ENCODE peak calls at places on chromosomes 7 and 10, in ten cellular contexts. X, D, F, N, S, M, U, I, Q and Y are unnamed samples.
A peak's percentile ranks its signal among the peaks of the same experiment; 100 is the strongest.

GRCh38 chr7:6619961-6620360 is 4.6 kb downstream of the ZNF853 start:
- DNase-seq in X (no peak), I (no peak), U (no peak), M (no peak), N (no peak), S (no peak), Q (no peak), F (no peak), D (no peak), Y (no peak)

GRCh38 chr7:75971961-75972763 is 22.2 kb downstream of the TMEM120A start:
- DNase-seq in N (no peak), X (no peak), D (no peak), F (no peak), Q (no peak), U (no peak), M (no peak), S (peak; percentile 28), I (peak; percentile 5), Y (no peak)

GRCh38 chr7:9507281-9507680 is 1073.9 kb downstream of the NXPH1 start:
- DNase-seq in S (no peak), U (no peak), D (no peak), N (no peak), F (no peak), X (no peak), M (no peak), Q (no peak), I (no peak), Y (no peak)

GRCh38 chr7:107982918-107983389 is 20.0 kb downstream of the LAMB1 start:
- DNase-seq in D (no peak), Q (no peak), N (no peak), U (no peak), S (peak; percentile 18), X (no peak), I (no peak), F (no peak), M (no peak), Y (no peak)

GRCh38 chr7:29988391-29989256 is 977 bp downstream of the SCRN1 start:
- DNase-seq in M (peak; percentile 3), X (no peak), S (peak; percentile 27), I (peak; percentile 58), F (peak; percentile 87), Q (peak; percentile 62), D (no peak), U (peak; percentile 7), N (peak; percentile 10), Y (peak; percentile 76)

GRCh38 chr10:71039551-71039950 is 151.2 kb upstream of the PCBD1 start:
- DNase-seq in I (no peak), X (no peak), Q (no peak), D (no peak), N (no peak), F (no peak), M (no peak), U (no peak), S (no peak), Y (no peak)

GRCh38 chr7:4653771-4654170 is 28.3 kb upstream of the FOXK1 start:
- DNase-seq in U (no peak), D (no peak), S (no peak), M (no peak), F (no peak), Q (no peak), X (no peak), N (no peak), I (no peak), Y (no peak)

GRCh38 chr7:129218514-129219036 is 6.3 kb upstream of the AHCYL2 start:
- DNase-seq in X (peak; percentile 68), D (peak; percentile 85), F (peak; percentile 71), M (peak; percentile 57), I (peak; percentile 73), S (peak; percentile 89), U (peak; percentile 71), N (peak; percentile 65), Q (peak; percentile 77), Y (peak; percentile 73)

GRCh38 chr10:116444527-116445142 is 17.0 kb downstream of the PNLIPRP3 start:
- DNase-seq in I (peak; percentile 16), D (peak; percentile 35), M (no peak), S (peak; percentile 50), U (no peak), Q (peak; percentile 5), F (peak; percentile 5), N (no peak), X (no peak), Y (peak; percentile 5)

GRCh38 chr10:124998624-124999291 is 56.8 kb downstream of the ZRANB1 start:
- DNase-seq in F (no peak), Q (no peak), I (no peak), X (no peak), U (no peak), D (no peak), M (no peak), S (no peak), N (no peak), Y (no peak)

GRCh38 chr7:134936893-134937520 is 49.3 kb upstream of the AGBL3 start:
- DNase-seq in S (no peak), I (no peak), M (no peak), X (no peak), F (no peak), Q (no peak), D (no peak), U (no peak), N (no peak), Y (no peak)

GRCh38 chr10:98267894-98268693 is at the start of gene LOXL4:
- DNase-seq in S (peak; percentile 66), Q (no peak), N (no peak), M (no peak), I (peak; percentile 51), U (no peak), D (no peak), F (no peak), X (no peak), Y (no peak)

GRCh38 chr7:47771990-47772360 is 176.3 kb downstream of the PKD1L1 start:
- DNase-seq in F (no peak), D (no peak), U (no peak), M (no peak), S (no peak), Q (no peak), X (no peak), I (no peak), N (no peak), Y (no peak)

GRCh38 chr10:69446650-69447151 is 4.6 kb upstream of the TSPAN15 start:
- DNase-seq in D (no peak), S (peak; percentile 77), Q (peak; percentile 67), F (peak; percentile 91), X (no peak), M (no peak), U (no peak), I (no peak), N (no peak), Y (peak; percentile 91)

GRCh38 chr7:129702316-129702715 is 90.8 kb downstream of the NRF1 start:
- DNase-seq in D (no peak), M (no peak), I (no peak), X (no peak), U (no peak), N (no peak), F (no peak), Q (no peak), S (no peak), Y (no peak)

GRCh38 chr10:22321156-22321711 is 335 bp downstream of the BMI1 start:
- DNase-seq in S (peak; percentile 55), Q (no peak), F (peak; percentile 63), X (peak; percentile 41), D (no peak), N (peak; percentile 47), M (no peak), I (peak; percentile 49), U (no peak), Y (no peak)

GRCh38 chr7:5282464-5283316 is at the start of gene SLC29A4:
- DNase-seq in U (no peak), M (no peak), S (no peak), I (no peak), N (no peak), D (no peak), X (no peak), F (no peak), Q (peak; percentile 49), Y (no peak)

GRCh38 chr7:138429577-138430250 is 30.3 kb upstream of the TRIM24 start:
- DNase-seq in X (no peak), M (no peak), F (no peak), I (no peak), Q (no peak), U (no peak), S (no peak), D (no peak), N (no peak), Y (no peak)

GRCh38 chr7:70314221-70314620 is 715.9 kb downstream of the AUTS2 start:
- DNase-seq in F (no peak), I (no peak), X (no peak), D (no peak), U (no peak), M (no peak), Q (no peak), S (no peak), N (no peak), Y (no peak)

GRCh38 chr7:29138588-29138987 is 7.7 kb downstream of the CPVL start:
- DNase-seq in D (no peak), I (no peak), U (no peak), F (no peak), X (no peak), N (no peak), S (no peak), M (no peak), Q (no peak), Y (no peak)